ENCODE peak calls at places on chromosomes 6 and 20, in six cellular contexts. U is CD8-positive, alpha-beta T cell; Z is transverse colon; M is cardiac muscle cell; G is esophagus squamous epithelium; P is suprapubic skin. D is an unnamed sample.

GRCh38 chr20:854601-855000 is 21.1 kb downstream of the FAM110A start:
- DNase-seq in P (no peak), Z (no peak), M (no peak), U (no peak), G (no peak), D (no peak)

GRCh38 chr6:68233623-68234022 is 401.5 kb upstream of the ADGRB3 start:
- DNase-seq in Z (no peak), P (no peak), G (no peak), U (no peak), M (no peak), D (no peak)

GRCh38 chr6:14732845-14733757 is 512.8 kb upstream of the JARID2 start:
- DNase-seq in Z (no peak), P (no peak), U (no peak), M (no peak), G (no peak), D (no peak)

GRCh38 chr6:79750806-79751205 is 119.7 kb downstream of the SH3BGRL2 start:
- DNase-seq in U (no peak), G (no peak), M (no peak), P (no peak), Z (no peak), D (no peak)

GRCh38 chr6:107911711-107912110 is 46.3 kb downstream of the SEC63 start:
- DNase-seq in U (no peak), P (no peak), Z (no peak), M (no peak), G (no peak), D (no peak)

GRCh38 chr6:160990847-160991410 is 640 bp upstream of the MAP3K4 start:
- DNase-seq in G (no peak), M (no peak), Z (no peak), P (no peak), U (no peak), D (no peak)

GRCh38 chr6:12174878-12175277 is 115.3 kb upstream of the EDN1 start:
- DNase-seq in U (no peak), P (no peak), G (no peak), Z (no peak), M (no peak), D (no peak)

GRCh38 chr6:87473419-87473903 is 687 bp downstream of the SLC35A1 start:
- DNase-seq in U (no peak), M (no peak), Z (peak), P (no peak), G (no peak), D (peak)

DNA sequence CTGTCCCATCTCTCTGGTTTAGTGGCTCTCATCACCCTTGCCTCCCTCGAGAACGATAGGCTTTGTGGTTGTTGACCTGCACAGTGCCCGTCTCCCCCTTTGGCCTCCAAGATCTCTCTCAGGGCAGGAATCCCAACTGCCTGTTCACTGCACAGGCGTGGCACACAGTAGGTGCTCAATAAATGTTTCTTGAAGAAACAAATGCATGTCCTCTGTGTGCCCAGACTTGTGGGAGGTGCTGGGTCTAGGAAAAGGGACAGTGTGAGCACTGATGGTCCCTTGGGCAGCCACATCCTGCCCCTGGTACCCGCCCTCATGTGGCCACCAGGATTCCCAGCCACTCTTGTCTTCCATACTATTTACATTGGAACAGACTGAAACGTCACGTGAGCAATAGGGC is 2.6 kb upstream of the BPIFB6 start:
- DNase-seq in P (no peak), U (no peak), G (no peak), M (no peak), Z (no peak), D (no peak)
- H3K4me3 ChIP-seq in P (no peak), U (no peak), G (no peak), M (no peak), Z (no peak), D (no peak)

GRCh38 chr20:41028359-41029149 is at the start of gene TOP1:
- DNase-seq in U (peak), Z (peak), G (peak), P (peak), M (peak), D (peak)

GRCh38 chr20:41027872-41028358 is 707 bp upstream of the TOP1 start:
- DNase-seq in G (no peak), M (no peak), P (no peak), U (no peak), Z (no peak), D (no peak)

GRCh38 chr20:41018153-41018552 is 10.5 kb upstream of the TOP1 start:
- DNase-seq in Z (no peak), P (no peak), U (no peak), G (no peak), M (no peak), D (no peak)

GRCh38 chr20:41027366-41027765 is 1.3 kb upstream of the TOP1 start:
- DNase-seq in G (no peak), M (no peak), Z (no peak), U (no peak), P (no peak), D (no peak)

DNA sequence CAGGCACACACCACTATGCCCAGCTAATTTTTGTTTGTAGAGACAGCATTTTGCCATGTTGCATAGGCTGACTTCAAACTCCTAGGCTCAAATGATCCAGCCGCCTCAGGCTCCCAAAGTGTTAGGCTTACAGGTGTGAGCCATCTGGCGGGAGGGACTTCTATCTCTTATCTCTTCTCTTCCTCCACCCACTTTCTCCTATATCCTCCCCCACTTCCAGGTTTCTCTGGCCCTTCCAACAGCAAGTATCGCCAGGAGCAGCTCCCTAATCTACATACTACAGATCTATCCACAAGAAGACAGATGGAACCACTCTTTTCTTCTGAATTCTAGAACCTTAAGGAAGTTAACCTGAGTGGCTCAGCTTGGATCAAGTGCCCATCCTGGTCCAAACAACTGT is 5.1 kb upstream of the TOP1 start:
- DNase-seq in U (no peak), P (no peak), G (no peak), M (no peak), Z (no peak), D (no peak)
- H3K27ac ChIP-seq in U (no peak), P (no peak), G (no peak), M (no peak), Z (no peak), D (no peak)

DNA sequence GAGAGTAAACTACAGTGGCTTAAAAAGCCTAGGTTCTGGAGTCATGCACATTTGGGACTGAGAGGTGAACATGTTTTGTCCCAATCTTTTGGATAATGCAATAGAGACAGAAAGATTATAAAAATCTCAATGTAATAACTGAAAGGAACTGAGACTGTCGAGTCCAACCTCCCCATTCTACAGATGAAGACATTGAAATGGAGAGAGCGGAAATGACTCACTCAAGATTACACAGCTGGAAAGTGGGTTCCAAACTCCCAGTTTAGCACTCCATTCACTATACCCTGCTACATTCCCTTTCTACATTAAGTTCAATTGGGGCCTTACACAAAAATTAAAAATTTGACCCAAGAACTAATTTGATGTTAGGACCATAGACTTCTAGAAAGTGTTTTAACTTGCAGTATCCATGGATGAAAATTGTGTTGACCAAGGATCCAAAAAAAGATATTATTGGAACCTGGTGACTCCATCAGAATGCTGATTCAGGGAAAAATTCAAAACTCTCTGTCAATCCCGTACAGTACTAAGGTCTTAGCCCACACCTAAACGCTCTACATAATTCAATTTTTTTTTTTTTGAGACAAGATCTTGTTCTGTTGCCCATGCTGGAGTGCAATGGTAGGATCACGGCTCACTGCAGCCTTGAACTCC is 1.5 kb upstream of the ILRUN start:
- DNase-seq in U (no peak), Z (no peak), P (no peak), M (no peak), G (no peak), D (no peak)
- H3K4me3 ChIP-seq in U (peak), Z (no peak), P (no peak), M (no peak), G (no peak), D (no peak)

GRCh38 chr20:3935295-3935955 is 46.2 kb downstream of the PANK2 start:
- DNase-seq in G (no peak), P (no peak), M (peak), U (no peak), Z (no peak), D (no peak)
- H3K27ac ChIP-seq in G (no peak), P (no peak), M (peak), U (no peak), Z (peak), D (peak)

D was measured in thoracic aorta.